ENCODE peak calls at places on chromosomes 13 and 19, in nine cellular contexts. N is dermis microvascular lymphatic vessel endothelial cell; S is activated naive CD4-positive, alpha-beta T cell; F is dorsolateral prefrontal cortex; E is AG08396; K is mesenchymal stem cell; X is cardiac fibroblast; B is fibroblast of the conjunctiva; Q is uterus. J is an unnamed sample.

GRCh38 chr19:33286899-33287298 is 15.4 kb downstream of the CEBPA start:
- DNase-seq in N (no peak), S (no peak), F (no peak), E (no peak), K (no peak), X (no peak), B (no peak), Q (no peak), J (no peak)

GRCh38 chr13:105196052-105196451 is 1339.4 kb downstream of the EFNB2 start:
- DNase-seq in N (peak; percentile 62), S (no peak), F (no peak), E (peak; percentile 4), K (peak; percentile 94), X (peak; percentile 85), B (no peak), Q (no peak), J (no peak)

GRCh38 chr19:18428173-18428836 is 9.1 kb downstream of the SSBP4 start:
- DNase-seq in N (no peak), S (no peak), F (no peak), E (no peak), K (no peak), X (no peak), B (no peak), Q (no peak), J (no peak)

GRCh38 chr13:25967144-25967543 is 84.7 kb downstream of the SHISA2 start:
- DNase-seq in N (no peak), S (no peak), F (no peak), E (no peak), K (no peak), X (no peak), B (no peak), Q (no peak), J (no peak)

GRCh38 chr19:13120817-13121216 is 2.8 kb downstream of the NACC1 start:
- DNase-seq in N (no peak), S (no peak), F (no peak), E (peak; percentile 63), K (peak; percentile 46), X (peak; percentile 71), B (no peak), Q (no peak), J (no peak)

GRCh38 chr13:110308377-110309158 is 1.5 kb downstream of the COL4A2 start:
- DNase-seq in N (peak; percentile 63), S (no peak), F (no peak), E (peak; percentile 26), K (peak; percentile 57), X (peak; percentile 81), B (no peak), Q (peak; percentile 73), J (no peak)

GRCh38 chr13:92255533-92255932 is 857.1 kb downstream of the GPC5 start:
- DNase-seq in N (no peak), S (no peak), F (no peak), E (no peak), K (peak; percentile 15), X (no peak), B (no peak), Q (no peak), J (no peak)

GRCh38 chr19:52270266-52270885 is 989 bp downstream of the ZNF766 start:
- DNase-seq in N (peak; percentile 22), S (no peak), F (no peak), E (peak; percentile 48), K (no peak), X (no peak), B (no peak), Q (no peak), J (peak; percentile 5)

GRCh38 chr13:75368167-75368566 is 113.8 kb downstream of the TBC1D4 start:
- DNase-seq in N (peak; percentile 89), S (no peak), F (no peak), E (peak; percentile 26), K (peak; percentile 46), X (peak; percentile 92), B (peak; percentile 81), Q (peak; percentile 61), J (no peak)

GRCh38 chr13:31950121-31950810 is 81.3 kb upstream of the FRY start:
- DNase-seq in N (peak; percentile 28), S (no peak), F (no peak), E (no peak), K (no peak), X (no peak), B (no peak), Q (no peak), J (no peak)

GRCh38 chr19:33428627-33429013 is 55.1 kb downstream of the CEBPG start:
- DNase-seq in N (no peak), S (no peak), F (peak; percentile 22), E (no peak), K (no peak), X (no peak), B (no peak), Q (no peak), J (no peak)

GRCh38 chr13:101611491-101612475 is 159.3 kb downstream of the ITGBL1 start:
- DNase-seq in N (no peak), S (no peak), F (no peak), E (no peak), K (no peak), X (no peak), B (no peak), Q (no peak), J (no peak)

GRCh38 chr13:51913421-51914136 is 51.8 kb downstream of the CCDC70 start:
- DNase-seq in N (no peak), S (no peak), F (no peak), E (no peak), K (no peak), X (no peak), B (no peak), Q (no peak), J (no peak)

GRCh38 chr13:68369739-68370138 is 1139.6 kb upstream of the PCDH9 start:
- DNase-seq in N (no peak), S (no peak), F (no peak), E (no peak), K (peak; percentile 4), X (no peak), B (no peak), Q (no peak), J (no peak)

GRCh38 chr19:16327911-16328823 is 3.5 kb downstream of the KLF2 start:
- DNase-seq in N (peak; percentile 76), S (no peak), F (peak; percentile 50), E (peak; percentile 70), K (peak; percentile 92), X (peak; percentile 94), B (peak; percentile 59), Q (peak; percentile 93), J (peak; percentile 74)

GRCh38 chr13:99322297-99323103 is 15.3 kb upstream of the GPR183 start:
- DNase-seq in N (peak; percentile 38), S (no peak), F (no peak), E (peak; percentile 64), K (peak; percentile 84), X (peak; percentile 63), B (peak; percentile 51), Q (no peak), J (no peak)

GRCh38 chr19:53942001-53942786 is 20.5 kb upstream of the CACNG8 start:
- DNase-seq in N (peak; percentile 22), S (no peak), F (no peak), E (peak; percentile 40), K (no peak), X (no peak), B (no peak), Q (no peak), J (no peak)

J was measured in CD8-positive, alpha-beta memory T cell.